ENCODE peak calls at places on chromosomes 13 and 19, in nine cellular contexts. X, B, T, U, D, I, W, A and G are unnamed samples.

GRCh38 chr13:39894586-39894985 is 239.1 kb downstream of the COG6 start:
- DNase-seq in X (no peak), B (no peak), T (no peak), U (no peak), D (no peak), I (no peak), W (no peak), A (no peak), G (no peak)

GRCh38 chr19:30556230-30556711 is 184.1 kb downstream of the ZNF536 start:
- DNase-seq in X (peak), B (no peak), T (no peak), U (no peak), D (no peak), I (no peak), W (no peak), A (no peak), G (no peak)

GRCh38 chr19:13979224-13979623 is 26.9 kb downstream of the RFX1 start:
- DNase-seq in X (peak), B (no peak), T (no peak), U (no peak), D (no peak), I (peak), W (no peak), A (no peak), G (no peak)

GRCh38 chr19:12872255-12872654 is 9.0 kb downstream of the DNASE2 start:
- DNase-seq in X (no peak), B (no peak), T (no peak), U (no peak), D (no peak), I (no peak), W (no peak), A (no peak), G (no peak)

GRCh38 chr13:40352385-40352778 is 314.1 kb downstream of the FOXO1 start:
- DNase-seq in X (no peak), B (no peak), T (no peak), U (peak), D (no peak), I (peak), W (peak), A (no peak), G (no peak)

GRCh38 chr13:109509154-109509905 is 277.1 kb downstream of the IRS2 start:
- DNase-seq in X (no peak), B (no peak), T (no peak), U (peak), D (no peak), I (peak), W (peak), A (no peak), G (peak)

GRCh38 chr13:25375727-25376358 is 4.1 kb downstream of the ATP8A2 start:
- DNase-seq in X (peak), B (no peak), T (no peak), U (peak), D (no peak), I (peak), W (peak), A (no peak), G (peak)

GRCh38 chr13:44237276-44237767 is 136.3 kb upstream of the SERP2 start:
- DNase-seq in X (no peak), B (peak), T (no peak), U (peak), D (no peak), I (peak), W (peak), A (no peak), G (peak)

GRCh38 chr13:114148521-114148855 is 16.1 kb upstream of the RASA3 start:
- DNase-seq in X (no peak), B (no peak), T (peak), U (no peak), D (peak), I (no peak), W (no peak), A (peak), G (no peak)

GRCh38 chr19:1668339-1669123 is 16.1 kb upstream of the TCF3 start:
- DNase-seq in X (peak), B (no peak), T (no peak), U (no peak), D (no peak), I (peak), W (no peak), A (no peak), G (no peak)

GRCh38 chr13:41296879-41297646 is 14.0 kb upstream of the NAA16 start:
- DNase-seq in X (no peak), B (no peak), T (no peak), U (no peak), D (no peak), I (no peak), W (no peak), A (no peak), G (no peak)

GRCh38 chr13:45627656-45628055 is 12.1 kb upstream of the ERICH6B start:
- DNase-seq in X (no peak), B (no peak), T (no peak), U (no peak), D (no peak), I (no peak), W (no peak), A (no peak), G (no peak)

GRCh38 chr19:49064768-49065611 is at the start of gene NTF4:
- DNase-seq in X (peak), B (no peak), T (peak), U (no peak), D (no peak), I (peak), W (peak), A (peak), G (no peak)

GRCh38 chr13:62678039-62678438 is 1262.4 kb upstream of the PCDH20 start:
- DNase-seq in X (no peak), B (no peak), T (no peak), U (no peak), D (no peak), I (no peak), W (no peak), A (no peak), G (no peak)

GRCh38 chr13:107650081-107650701 is 565.1 kb downstream of the LIG4 start:
- DNase-seq in X (peak), B (peak), T (peak), U (peak), D (peak), I (peak), W (peak), A (peak), G (peak)

GRCh38 chr19:27795369-27795768 is 1417.6 kb downstream of the UQCRFS1 start:
- DNase-seq in X (no peak), B (no peak), T (no peak), U (no peak), D (no peak), I (no peak), W (no peak), A (no peak), G (no peak)

GRCh38 chr19:51359294-51359693 is 6.9 kb downstream of the ETFB start:
- DNase-seq in X (no peak), B (no peak), T (no peak), U (peak), D (no peak), I (peak), W (peak), A (no peak), G (peak)

GRCh38 chr13:62193919-62194318 is 778.3 kb upstream of the PCDH20 start:
- DNase-seq in X (no peak), B (no peak), T (no peak), U (no peak), D (no peak), I (no peak), W (no peak), A (no peak), G (no peak)

GRCh38 chr19:21569497-21569870 is 64.1 kb downstream of the ZNF429 start:
- DNase-seq in X (no peak), B (peak), T (peak), U (peak), D (peak), I (peak), W (no peak), A (no peak), G (no peak)

GRCh38 chr19:50024719-50025021 is 502 bp downstream of the VRK3 start:
- DNase-seq in X (no peak), B (no peak), T (no peak), U (no peak), D (no peak), I (no peak), W (peak), A (no peak), G (no peak)

GRCh38 chr13:108494991-108495661 is 134.3 kb upstream of the MYO16 start:
- DNase-seq in X (peak), B (no peak), T (no peak), U (no peak), D (no peak), I (no peak), W (no peak), A (no peak), G (no peak)

GRCh38 chr13:111844682-111845081 is 222.3 kb upstream of the SOX1 start:
- DNase-seq in X (no peak), B (no peak), T (no peak), U (no peak), D (no peak), I (no peak), W (no peak), A (no peak), G (no peak)

GRCh38 chr19:48325265-48325910 is at the start of gene EMP3:
- DNase-seq in X (peak), B (peak), T (peak), U (peak), D (peak), I (peak), W (peak), A (peak), G (peak)

GRCh38 chr19:4378886-4379285 is 21.5 kb downstream of the SH3GL1 start:
- DNase-seq in X (no peak), B (no peak), T (no peak), U (no peak), D (no peak), I (no peak), W (no peak), A (no peak), G (no peak)

GRCh38 chr13:41981961-41982723 is 21.2 kb upstream of the VWA8 start:
- DNase-seq in X (no peak), B (no peak), T (no peak), U (peak), D (no peak), I (no peak), W (no peak), A (no peak), G (no peak)

GRCh38 chr19:29855771-29856510 is 44.1 kb downstream of the CCNE1 start:
- DNase-seq in X (no peak), B (no peak), T (no peak), U (no peak), D (peak), I (no peak), W (no peak), A (no peak), G (no peak)

GRCh38 chr19:50977626-50978025 is 6.1 kb downstream of the KLK7 start:
- DNase-seq in X (no peak), B (no peak), T (no peak), U (no peak), D (no peak), I (no peak), W (no peak), A (no peak), G (no peak)

GRCh38 chr19:31149306-31149975 is 199.8 kb downstream of the TSHZ3 start:
- DNase-seq in X (peak), B (no peak), T (no peak), U (no peak), D (no peak), I (no peak), W (no peak), A (no peak), G (peak)

GRCh38 chr13:31793246-31793645 is 53.9 kb downstream of the RXFP2 start:
- DNase-seq in X (no peak), B (no peak), T (no peak), U (peak), D (no peak), I (peak), W (no peak), A (no peak), G (peak)

GRCh38 chr13:94362411-94362909 is 117.0 kb downstream of the DCT start:
- DNase-seq in X (peak), B (peak), T (no peak), U (peak), D (no peak), I (peak), W (peak), A (peak), G (peak)

GRCh38 chr13:40878823-40879222 is 89.4 kb downstream of the SLC25A15 start:
- DNase-seq in X (no peak), B (no peak), T (no peak), U (no peak), D (no peak), I (no peak), W (no peak), A (no peak), G (no peak)

GRCh38 chr19:33684550-33685303 is 63.0 kb downstream of the CHST8 start:
- DNase-seq in X (peak), B (no peak), T (peak), U (no peak), D (peak), I (no peak), W (no peak), A (no peak), G (no peak)

GRCh38 chr13:48424212-48424611 is 11.3 kb upstream of the LPAR6 start:
- DNase-seq in X (no peak), B (no peak), T (no peak), U (no peak), D (no peak), I (no peak), W (no peak), A (no peak), G (no peak)

GRCh38 chr19:19858751-19859150 is 6.9 kb upstream of the ZNF253 start:
- DNase-seq in X (no peak), B (no peak), T (no peak), U (no peak), D (no peak), I (no peak), W (no peak), A (no peak), G (no peak)

DNA sequence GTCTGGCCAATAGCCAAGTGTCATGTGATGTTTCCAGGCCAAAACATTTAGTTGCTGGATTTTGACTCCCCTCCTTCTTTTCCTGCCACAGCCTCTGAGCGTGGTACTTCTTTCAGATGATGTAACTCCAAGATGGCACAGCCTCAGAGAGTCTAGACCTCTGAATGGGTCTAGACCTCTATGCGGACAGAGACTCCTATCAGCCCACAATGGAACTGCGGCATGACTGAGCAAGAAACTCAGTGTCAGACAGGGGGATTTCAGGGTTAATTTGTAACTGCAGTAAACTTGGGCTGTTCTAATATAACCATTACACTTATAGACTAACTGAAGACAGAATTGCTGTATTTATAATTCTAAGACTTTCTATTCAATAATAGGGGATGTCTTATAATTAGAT is 42.6 kb upstream of the ZDHHC20 start:
- DNase-seq in X (peak), B (no peak), T (no peak), U (no peak), D (no peak), I (no peak), W (no peak), A (no peak), G (no peak)
- TF ChIP-seq CTCF in X (peak), B (no peak), T (no peak), U (peak), D (no peak), I (no peak), W (no peak), A (no peak), G (no peak)

GRCh38 chr13:105971720-105972119 is 563.7 kb downstream of the EFNB2 start:
- DNase-seq in X (no peak), B (no peak), T (no peak), U (no peak), D (no peak), I (no peak), W (no peak), A (no peak), G (no peak)
- H3K4me3 ChIP-seq in X (no peak), B (no peak), T (no peak), U (no peak), D (no peak), I (no peak), W (no peak), A (no peak), G (no peak)

GRCh38 chr13:30787747-30788535 is 52.6 kb downstream of the ALOX5AP start:
- DNase-seq in X (no peak), B (no peak), T (no peak), U (peak), D (no peak), I (no peak), W (no peak), A (no peak), G (no peak)
- TF ChIP-seq CTCF in X (no peak), B (no peak), T (no peak), U (no peak), D (no peak), I (no peak), W (no peak), A (no peak), G (no peak)

DNA sequence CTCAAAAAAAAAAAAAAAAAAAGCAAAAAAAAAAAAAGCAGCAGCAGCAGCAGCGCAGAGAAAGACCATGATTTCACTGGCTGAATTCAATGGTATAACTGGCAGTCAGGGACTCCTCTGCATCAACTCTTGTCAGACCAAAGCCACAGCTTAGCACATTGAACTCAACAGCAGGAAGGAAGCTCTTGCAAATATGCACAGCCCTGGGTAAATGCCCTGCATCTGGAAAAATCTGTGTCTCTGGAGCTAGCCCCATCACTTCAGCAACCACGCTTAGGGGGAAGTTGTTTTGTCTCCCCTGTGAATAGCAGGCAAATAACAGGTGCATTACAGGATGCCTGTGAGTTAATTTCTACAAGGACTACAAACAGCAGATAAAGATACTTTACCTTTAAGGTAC is 17.7 kb upstream of the DHRS12 start:
- DNase-seq in X (no peak), B (no peak), T (no peak), U (no peak), D (no peak), I (no peak), W (no peak), A (no peak), G (no peak)
- H3K4me3 ChIP-seq in X (no peak), B (no peak), T (no peak), U (no peak), D (no peak), I (no peak), W (no peak), A (no peak), G (no peak)

GRCh38 chr19:18646535-18647370 is 9.9 kb downstream of the KLHL26 start:
- DNase-seq in X (no peak), B (no peak), T (no peak), U (no peak), D (no peak), I (no peak), W (no peak), A (no peak), G (no peak)

GRCh38 chr19:18647807-18648206 is 11.0 kb downstream of the KLHL26 start:
- DNase-seq in X (no peak), B (no peak), T (no peak), U (no peak), D (no peak), I (no peak), W (no peak), A (no peak), G (no peak)

GRCh38 chr19:18645035-18645511 is 8.2 kb downstream of the KLHL26 start:
- DNase-seq in X (no peak), B (no peak), T (no peak), U (no peak), D (no peak), I (no peak), W (no peak), A (no peak), G (no peak)

GRCh38 chr19:18647371-18647767 is 10.5 kb downstream of the KLHL26 start:
- DNase-seq in X (no peak), B (no peak), T (no peak), U (no peak), D (no peak), I (no peak), W (no peak), A (no peak), G (no peak)

DNA sequence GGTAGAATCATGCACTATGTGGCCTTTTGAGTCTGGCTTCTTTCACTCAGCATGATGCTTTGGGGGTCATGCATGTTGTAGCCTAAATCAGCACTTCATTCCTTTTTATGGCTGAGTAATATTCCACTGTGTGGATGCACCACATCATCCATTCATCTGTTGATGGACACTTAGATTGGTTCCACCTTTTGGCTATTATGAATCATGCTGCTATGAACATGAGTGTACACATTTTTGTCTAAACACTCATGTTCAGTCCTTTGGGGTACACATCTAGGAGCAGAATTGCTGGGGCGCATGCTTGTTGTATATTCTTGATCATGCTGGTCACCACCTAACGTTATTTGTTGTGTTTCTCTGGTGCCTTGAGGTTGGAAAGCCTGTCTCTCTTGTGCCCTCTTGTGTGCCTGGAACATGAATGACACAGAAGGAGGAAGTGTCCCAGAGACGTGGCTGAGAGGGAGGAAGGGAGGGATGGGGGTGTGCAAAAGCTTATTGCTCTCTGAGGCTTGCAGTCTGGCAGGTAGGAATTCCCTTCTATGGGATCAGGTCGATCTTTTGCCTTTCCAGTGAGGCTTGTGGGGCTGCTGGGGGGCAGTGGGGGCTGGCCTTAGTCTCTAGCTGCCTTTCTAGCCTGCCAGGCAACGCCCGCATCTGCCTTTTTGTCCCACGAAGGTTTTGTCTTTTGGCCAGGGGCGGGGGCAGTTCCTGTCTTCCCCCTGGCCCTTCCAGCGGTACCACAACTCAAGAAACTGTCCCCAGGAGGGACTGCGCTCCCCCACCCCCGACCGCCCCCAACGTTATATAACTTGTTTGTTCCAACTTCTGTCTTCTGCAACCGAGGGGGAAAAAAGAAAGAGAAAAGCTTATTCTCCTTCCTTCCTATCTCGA is 7.6 kb downstream of the KLHL26 start:
- DNase-seq in X (no peak), B (no peak), T (no peak), U (peak), D (no peak), I (no peak), W (no peak), A (no peak), G (no peak)
- TF ChIP-seq CTCF in X (no peak), B (no peak), T (no peak), U (no peak), D (peak), I (no peak), W (no peak), A (no peak), G (no peak)

GRCh38 chr19:55487884-55488687 is at the start of gene SSC5D:
- DNase-seq in X (peak), B (no peak), T (peak), U (peak), D (no peak), I (peak), W (peak), A (no peak), G (peak)

GRCh38 chr19:55491546-55492360 is 3.5 kb downstream of the SSC5D start:
- DNase-seq in X (no peak), B (no peak), T (no peak), U (peak), D (no peak), I (no peak), W (no peak), A (no peak), G (peak)

GRCh38 chr19:55490478-55491436 is 2.5 kb downstream of the SSC5D start:
- DNase-seq in X (no peak), B (no peak), T (no peak), U (peak), D (no peak), I (peak), W (no peak), A (no peak), G (no peak)

GRCh38 chr19:55488986-55489710 is 912 bp downstream of the SSC5D start:
- DNase-seq in X (no peak), B (no peak), T (no peak), U (peak), D (no peak), I (no peak), W (no peak), A (no peak), G (peak)

GRCh38 chr19:55489711-55490477 is 1.7 kb downstream of the SSC5D start:
- DNase-seq in X (no peak), B (no peak), T (no peak), U (no peak), D (no peak), I (no peak), W (no peak), A (no peak), G (no peak)
- H3K4me3 ChIP-seq in X (no peak), B (no peak), T (no peak), U (no peak), D (no peak), I (no peak), W (no peak), A (no peak), G (peak)